ENCODE peak calls at places on chromosomes 4 and X, in nine cellular contexts. H, L, Z, B, A, G, N, R and O are unnamed samples.
A peak's percentile ranks its signal among the peaks of the same experiment; 100 is the strongest.

GRCh38 chr4:158201310-158201709 is 9.0 kb upstream of the TMEM144 start:
- DNase-seq in H (no peak), R (no peak), L (no peak), G (no peak), A (no peak), N (no peak), Z (no peak), B (no peak), O (no peak)

GRCh38 chr4:138507527-138507926 is 265.4 kb upstream of the SLC7A11 start:
- DNase-seq in G (no peak), R (peak; percentile 33), H (no peak), N (no peak), A (no peak), L (no peak), B (no peak), Z (no peak), O (no peak)

GRCh38 chr4:106707776-106708603 is 328.1 kb downstream of the DKK2 start:
- DNase-seq in A (peak; percentile 30), G (no peak), Z (no peak), H (no peak), L (no peak), R (no peak), N (no peak), B (no peak), O (no peak)

GRCh38 chr4:133921280-133922195 is 280.1 kb downstream of the PABPC4L start:
- DNase-seq in A (no peak), L (no peak), R (peak; percentile 58), H (no peak), B (no peak), G (no peak), N (peak; percentile 6), Z (no peak), O (no peak)

GRCh38 chr4:31518796-31519250 is 798.7 kb downstream of the PCDH7 start:
- DNase-seq in H (no peak), N (no peak), B (no peak), R (peak; percentile 81), L (no peak), Z (no peak), A (no peak), G (no peak), O (no peak)

GRCh38 chr4:182975806-182976205 is 58.6 kb upstream of the DCTD start:
- DNase-seq in B (no peak), G (no peak), H (peak; percentile 30), R (peak; percentile 48), A (peak; percentile 3), N (no peak), Z (no peak), L (no peak), O (no peak)

GRCh38 chrX:108299101-108299591 is 139.1 kb downstream of the COL4A6 start:
- DNase-seq in G (no peak), N (peak; percentile 56), L (peak; percentile 9), H (no peak), R (peak; percentile 55), B (no peak), Z (no peak), A (no peak), O (no peak)

GRCh38 chr4:185888676-185889075 is 76.7 kb upstream of the SORBS2 start:
- DNase-seq in Z (no peak), R (no peak), L (no peak), N (no peak), H (no peak), B (no peak), G (no peak), A (no peak), O (no peak)

GRCh38 chr4:11769425-11769824 is 340.7 kb upstream of the HS3ST1 start:
- DNase-seq in Z (no peak), H (no peak), L (no peak), B (no peak), N (peak; percentile 13), R (peak; percentile 72), A (no peak), G (no peak), O (no peak)

GRCh38 chr4:48905363-48906015 is 1.1 kb downstream of the OCIAD2 start:
- DNase-seq in R (peak; percentile 43), B (no peak), A (no peak), L (peak; percentile 22), H (peak; percentile 54), N (no peak), G (peak; percentile 33), Z (no peak), O (no peak)

GRCh38 chr4:52015366-52015765 is 4.8 kb downstream of the LRRC66 start:
- DNase-seq in B (no peak), R (peak; percentile 21), Z (no peak), A (no peak), G (no peak), H (no peak), L (peak; percentile 55), N (peak; percentile 19), O (no peak)

GRCh38 chr4:113837397-113837796 is 75.9 kb upstream of the CAMK2D start:
- DNase-seq in B (peak; percentile 84), H (peak; percentile 0), L (no peak), A (peak; percentile 91), R (peak; percentile 93), N (no peak), G (no peak), Z (no peak), O (peak; percentile 90)

GRCh38 chr4:115331241-115331640 is 217.8 kb upstream of the NDST4 start:
- DNase-seq in R (no peak), N (no peak), Z (no peak), B (no peak), L (no peak), G (no peak), A (no peak), H (no peak), O (no peak)

GRCh38 chr4:162075691-162076090 is 88.1 kb downstream of the FSTL5 start:
- DNase-seq in G (no peak), H (no peak), L (no peak), A (no peak), Z (no peak), B (no peak), N (no peak), R (no peak), O (no peak)

GRCh38 chr4:56410247-56410646 is 23.0 kb upstream of the AASDH start:
- DNase-seq in N (peak; percentile 52), L (peak; percentile 94), B (no peak), H (peak; percentile 47), Z (no peak), G (peak; percentile 60), A (no peak), R (peak; percentile 98), O (no peak)

GRCh38 chr4:56408978-56409377 is 21.7 kb upstream of the AASDH start:
- DNase-seq in L (peak; percentile 41), H (no peak), R (no peak), G (no peak), A (no peak), N (no peak), B (no peak), Z (no peak), O (no peak)

GRCh38 chr4:56405016-56405415 is 17.7 kb upstream of the AASDH start:
- DNase-seq in Z (no peak), H (no peak), L (no peak), B (no peak), R (no peak), A (no peak), N (no peak), G (no peak), O (no peak)

GRCh38 chr4:56400560-56400959 is 13.3 kb upstream of the AASDH start:
- DNase-seq in Z (no peak), N (no peak), B (no peak), R (no peak), L (peak; percentile 84), G (no peak), A (no peak), H (no peak), O (no peak)

GRCh38 chr4:56406151-56406550 is 18.9 kb upstream of the AASDH start:
- DNase-seq in B (no peak), H (no peak), G (no peak), Z (no peak), N (no peak), R (no peak), A (no peak), L (no peak), O (no peak)
- H3K4me3 ChIP-seq in B (no peak overlapping the region), H (no peak overlapping the region), G (no peak overlapping the region), Z (no peak overlapping the region), N (no peak overlapping the region), R (no peak overlapping the region), A (no peak overlapping the region), L (no peak overlapping the region), O (no peak overlapping the region)

GRCh38 chr4:118798658-118799057 is 37.3 kb downstream of the SEC24D start:
- DNase-seq in A (no peak), Z (no peak), G (no peak), H (peak; percentile 7), R (no peak), B (no peak), N (no peak), L (peak; percentile 66), O (no peak)
- TF ChIP-seq CTCF in A (no peak), Z (no peak), G (no peak), H (no peak), R (peak; percentile 4), B (no peak), N (no peak), L (peak; percentile 46), O (peak; percentile 14)

DNA sequence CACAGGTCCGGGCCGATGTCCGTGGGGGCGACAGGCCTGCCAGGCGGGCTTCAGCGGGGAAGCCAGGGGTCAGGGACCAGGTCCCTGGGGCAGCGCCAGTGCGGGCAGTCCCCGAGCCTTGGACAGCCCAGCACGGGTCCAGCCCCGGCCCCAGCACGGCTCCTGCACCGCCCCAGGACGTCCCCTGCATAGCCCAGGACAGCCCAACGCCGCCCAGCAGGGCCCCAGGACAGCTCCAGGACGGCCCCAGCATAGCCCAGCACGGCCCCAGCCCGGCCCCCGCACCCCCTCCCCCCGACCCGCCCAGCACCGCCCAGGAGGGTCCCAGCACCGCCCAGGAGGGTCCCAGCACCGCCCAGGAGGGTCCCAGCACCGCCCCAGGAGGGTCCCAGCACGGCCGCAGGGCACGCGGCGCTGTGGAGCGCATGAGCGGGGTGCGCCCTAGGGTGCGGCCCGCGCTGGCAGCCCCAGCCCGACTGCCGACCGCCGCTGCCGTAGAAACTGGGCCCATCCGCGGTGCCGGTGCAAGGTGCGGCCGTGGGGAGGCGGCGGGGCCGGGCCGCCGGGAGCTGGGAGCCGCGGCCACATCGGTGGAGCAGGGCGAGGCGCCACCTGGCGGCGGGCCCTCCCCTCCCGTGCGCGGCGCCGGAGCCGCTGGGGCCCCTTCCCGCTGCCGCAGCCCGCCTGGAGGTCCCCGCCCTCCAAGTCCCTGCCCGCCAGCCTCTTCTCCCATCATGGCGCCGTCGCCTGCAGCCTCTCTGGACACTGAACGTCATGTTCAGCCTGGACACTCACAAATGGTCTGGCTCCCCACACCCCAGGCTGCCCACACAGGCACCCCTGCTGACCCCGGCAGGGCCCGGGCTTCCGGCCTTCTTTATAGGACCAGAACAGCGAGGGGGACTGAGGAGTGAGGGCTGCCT is 106.8 kb upstream of the NKX1-1 start:
- DNase-seq in R (no peak), H (peak; percentile 25), G (peak; percentile 28), B (no peak), N (peak; percentile 79), Z (no peak), L (peak; percentile 85), A (no peak), O (no peak)
- H3K4me3 ChIP-seq in R (no peak overlapping the region), H (peak overlapping the region; percentile 30), G (no peak overlapping the region), B (no peak overlapping the region), N (peak overlapping the region; percentile 35), Z (peak overlapping the region; percentile 35), L (peak overlapping the region; percentile 46), A (no peak overlapping the region), O (no peak overlapping the region)

DNA sequence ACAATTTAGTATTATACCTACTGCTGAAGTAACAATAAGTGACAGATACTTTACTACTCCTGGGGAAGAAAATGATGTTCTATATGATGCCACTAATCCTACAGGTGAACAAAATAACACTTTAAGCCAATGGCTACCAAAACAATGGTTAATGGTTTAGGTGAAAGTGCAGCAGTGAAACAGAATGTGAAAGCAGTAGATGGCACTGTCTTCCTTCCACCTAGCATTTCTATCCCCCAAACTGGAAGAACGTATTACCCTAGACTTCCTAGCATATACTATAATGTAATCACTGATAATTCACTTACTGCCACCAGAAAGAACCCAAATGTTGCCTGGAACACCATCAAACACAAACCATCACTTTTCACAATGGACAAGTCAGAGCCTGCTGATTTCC is 18.9 kb upstream of the CABS1 start:
- DNase-seq in H (no peak), B (no peak), A (no peak), L (peak; percentile 10), N (no peak), Z (no peak), G (no peak), R (no peak), O (no peak)
- TF ChIP-seq CTCF in H (no peak), B (peak; percentile 24), A (no peak), L (peak; percentile 31), N (no peak), Z (no peak), G (no peak), R (no peak), O (peak; percentile 16)